ENCODE peak calls at places on chromosomes 1 and 21, in seven cellular contexts. One of them, this sample, is unnamed.

GRCh38 chr1:2628191-2628932 is 4.5 kb downstream of the MMEL1 start:
- DNase-seq in mesendoderm: no peak
- DNase-seq in IMR-90: no peak
- DNase-seq in neuronal stem cell: no peak
- DNase-seq in H9: no peak
- DNase-seq in H1: no peak
- DNase-seq in trophoblast cell: no peak
- DNase-seq in this sample: no peak

GRCh38 chr1:201675143-201675542 is 136.2 kb downstream of the NAV1 start:
- DNase-seq in mesendoderm: no peak
- DNase-seq in IMR-90: no peak
- DNase-seq in neuronal stem cell: no peak
- DNase-seq in H9: no peak
- DNase-seq in H1: no peak
- DNase-seq in trophoblast cell: no peak
- DNase-seq in this sample: peak; percentile 45

GRCh38 chr1:24735619-24736375 is 9.4 kb upstream of the CLIC4 start:
- DNase-seq in mesendoderm: peak; percentile 93
- DNase-seq in IMR-90: peak; percentile 52
- DNase-seq in neuronal stem cell: no peak
- DNase-seq in H9: no peak
- DNase-seq in H1: no peak
- DNase-seq in trophoblast cell: no peak
- DNase-seq in this sample: peak; percentile 40

GRCh38 chr1:166981589-166981988 is 6.2 kb upstream of the ILDR2 start:
- DNase-seq in mesendoderm: no peak
- DNase-seq in IMR-90: no peak
- DNase-seq in neuronal stem cell: no peak
- DNase-seq in H9: no peak
- DNase-seq in H1: no peak
- DNase-seq in trophoblast cell: no peak
- DNase-seq in this sample: no peak

GRCh38 chr1:20724364-20725188 is 6.8 kb upstream of the KIF17 start:
- DNase-seq in mesendoderm: no peak
- DNase-seq in IMR-90: no peak
- DNase-seq in neuronal stem cell: no peak
- DNase-seq in H9: peak; percentile 20
- DNase-seq in H1: no peak
- DNase-seq in trophoblast cell: no peak
- DNase-seq in this sample: no peak

GRCh38 chr1:28682840-28683239 is 14.3 kb downstream of the GMEB1 start:
- DNase-seq in mesendoderm: no peak
- DNase-seq in IMR-90: peak; percentile 31
- DNase-seq in neuronal stem cell: no peak
- DNase-seq in H9: no peak
- DNase-seq in H1: no peak
- DNase-seq in trophoblast cell: no peak
- DNase-seq in this sample: no peak

GRCh38 chr1:178126790-178127189 is 32.9 kb downstream of the RASAL2 start:
- DNase-seq in mesendoderm: peak; percentile 59
- DNase-seq in IMR-90: peak; percentile 95
- DNase-seq in neuronal stem cell: no peak
- DNase-seq in H9: no peak
- DNase-seq in H1: no peak
- DNase-seq in trophoblast cell: peak; percentile 66
- DNase-seq in this sample: peak; percentile 77

GRCh38 chr1:184082541-184082940 is 31.0 kb downstream of the TSEN15 start:
- DNase-seq in mesendoderm: no peak
- DNase-seq in IMR-90: no peak
- DNase-seq in neuronal stem cell: no peak
- DNase-seq in H9: no peak
- DNase-seq in H1: no peak
- DNase-seq in trophoblast cell: no peak
- DNase-seq in this sample: no peak

GRCh38 chr1:178935610-178936009 is 64.7 kb upstream of the ANGPTL1 start:
- DNase-seq in mesendoderm: no peak
- DNase-seq in IMR-90: no peak
- DNase-seq in neuronal stem cell: no peak
- DNase-seq in H9: no peak
- DNase-seq in H1: peak; percentile 14
- DNase-seq in trophoblast cell: no peak
- DNase-seq in this sample: no peak

GRCh38 chr1:169086603-169087455 is 19.7 kb upstream of the ATP1B1 start:
- DNase-seq in mesendoderm: peak; percentile 47
- DNase-seq in IMR-90: peak; percentile 37
- DNase-seq in neuronal stem cell: no peak
- DNase-seq in H9: no peak
- DNase-seq in H1: no peak
- DNase-seq in trophoblast cell: no peak
- DNase-seq in this sample: peak; percentile 87

GRCh38 chr1:159171688-159172501 is 480 bp downstream of the CADM3 start:
- DNase-seq in mesendoderm: peak; percentile 78
- DNase-seq in IMR-90: no peak
- DNase-seq in neuronal stem cell: peak; percentile 54
- DNase-seq in H9: peak; percentile 66
- DNase-seq in H1: peak; percentile 80
- DNase-seq in trophoblast cell: no peak
- DNase-seq in this sample: no peak

GRCh38 chr1:12549460-12550349 is 68.3 kb downstream of the DHRS3 start:
- DNase-seq in mesendoderm: no peak
- DNase-seq in IMR-90: peak; percentile 98
- DNase-seq in neuronal stem cell: peak; percentile 35
- DNase-seq in H9: no peak
- DNase-seq in H1: no peak
- DNase-seq in trophoblast cell: peak; percentile 68
- DNase-seq in this sample: peak; percentile 45

GRCh38 chr21:35779690-35780570 is 280.4 kb downstream of the SETD4 start:
- DNase-seq in mesendoderm: no peak
- DNase-seq in IMR-90: peak; percentile 91
- DNase-seq in neuronal stem cell: no peak
- DNase-seq in H9: no peak
- DNase-seq in H1: no peak
- DNase-seq in trophoblast cell: no peak
- DNase-seq in this sample: peak; percentile 43

GRCh38 chr1:201128476-201128875 is 1.5 kb upstream of the ASCL5 start:
- DNase-seq in mesendoderm: no peak
- DNase-seq in IMR-90: no peak
- DNase-seq in neuronal stem cell: no peak
- DNase-seq in H9: no peak
- DNase-seq in H1: no peak
- DNase-seq in trophoblast cell: no peak
- DNase-seq in this sample: no peak

GRCh38 chr1:15788624-15789301 is 18.7 kb downstream of the UQCRHL start:
- DNase-seq in mesendoderm: peak; percentile 58
- DNase-seq in IMR-90: peak; percentile 75
- DNase-seq in neuronal stem cell: no peak
- DNase-seq in H9: no peak
- DNase-seq in H1: no peak
- DNase-seq in trophoblast cell: peak; percentile 68
- DNase-seq in this sample: peak; percentile 78

GRCh38 chr1:15786581-15786980 is 20.9 kb downstream of the UQCRHL start:
- DNase-seq in mesendoderm: no peak
- DNase-seq in IMR-90: peak; percentile 18
- DNase-seq in neuronal stem cell: no peak
- DNase-seq in H9: no peak
- DNase-seq in H1: no peak
- DNase-seq in trophoblast cell: no peak
- DNase-seq in this sample: no peak

GRCh38 chr1:15785683-15786082 is 21.8 kb downstream of the UQCRHL start:
- DNase-seq in mesendoderm: no peak
- DNase-seq in IMR-90: no peak
- DNase-seq in neuronal stem cell: no peak
- DNase-seq in H9: no peak
- DNase-seq in H1: no peak
- DNase-seq in trophoblast cell: no peak
- DNase-seq in this sample: no peak
- H4K8ac ChIP-seq in mesendoderm: no peak overlapping the region
- H4K8ac ChIP-seq in IMR-90: no peak overlapping the region
- H4K8ac ChIP-seq in neuronal stem cell: no peak overlapping the region
- H4K8ac ChIP-seq in H9: no peak overlapping the region
- H4K8ac ChIP-seq in H1: no peak overlapping the region
- H4K8ac ChIP-seq in trophoblast cell: no peak overlapping the region
- H4K8ac ChIP-seq in this sample: no peak overlapping the region

GRCh38 chr1:56938636-56939035 is 27.2 kb downstream of the C8B start:
- DNase-seq in mesendoderm: no peak
- DNase-seq in IMR-90: no peak
- DNase-seq in neuronal stem cell: no peak
- DNase-seq in H9: no peak
- DNase-seq in H1: no peak
- DNase-seq in trophoblast cell: no peak
- DNase-seq in this sample: no peak
- H4K8ac ChIP-seq in mesendoderm: no peak overlapping the region
- H4K8ac ChIP-seq in IMR-90: no peak overlapping the region
- H4K8ac ChIP-seq in neuronal stem cell: no peak overlapping the region
- H4K8ac ChIP-seq in H9: no peak overlapping the region
- H4K8ac ChIP-seq in H1: no peak overlapping the region
- H4K8ac ChIP-seq in trophoblast cell: no peak overlapping the region
- H4K8ac ChIP-seq in this sample: no peak overlapping the region

GRCh38 chr1:40797668-40798010 is 14.1 kb downstream of the KCNQ4 start:
- DNase-seq in mesendoderm: no peak
- DNase-seq in IMR-90: no peak
- DNase-seq in neuronal stem cell: no peak
- DNase-seq in H9: no peak
- DNase-seq in H1: no peak
- DNase-seq in trophoblast cell: no peak
- DNase-seq in this sample: no peak
- H4K8ac ChIP-seq in mesendoderm: no peak overlapping the region
- H4K8ac ChIP-seq in IMR-90: no peak overlapping the region
- H4K8ac ChIP-seq in neuronal stem cell: no peak overlapping the region
- H4K8ac ChIP-seq in H9: no peak overlapping the region
- H4K8ac ChIP-seq in H1: no peak overlapping the region
- H4K8ac ChIP-seq in trophoblast cell: no peak overlapping the region
- H4K8ac ChIP-seq in this sample: no peak overlapping the region

GRCh38 chr1:16205891-16206546 is 6.4 kb downstream of the ARHGEF19 start:
- DNase-seq in mesendoderm: no peak
- DNase-seq in IMR-90: no peak
- DNase-seq in neuronal stem cell: no peak
- DNase-seq in H9: no peak
- DNase-seq in H1: no peak
- DNase-seq in trophoblast cell: no peak
- DNase-seq in this sample: no peak

GRCh38 chr1:16207318-16208269 is 4.9 kb downstream of the ARHGEF19 start:
- DNase-seq in mesendoderm: peak; percentile 67
- DNase-seq in IMR-90: no peak
- DNase-seq in neuronal stem cell: no peak
- DNase-seq in H9: peak; percentile 57
- DNase-seq in H1: peak; percentile 63
- DNase-seq in trophoblast cell: peak; percentile 45
- DNase-seq in this sample: peak; percentile 30

GRCh38 chr1:16208270-16208987 is 4.0 kb downstream of the ARHGEF19 start:
- DNase-seq in mesendoderm: no peak
- DNase-seq in IMR-90: peak; percentile 31
- DNase-seq in neuronal stem cell: no peak
- DNase-seq in H9: no peak
- DNase-seq in H1: no peak
- DNase-seq in trophoblast cell: no peak
- DNase-seq in this sample: peak; percentile 36

GRCh38 chr1:16205333-16205671 is 7.2 kb downstream of the ARHGEF19 start:
- DNase-seq in mesendoderm: no peak
- DNase-seq in IMR-90: no peak
- DNase-seq in neuronal stem cell: no peak
- DNase-seq in H9: no peak
- DNase-seq in H1: no peak
- DNase-seq in trophoblast cell: no peak
- DNase-seq in this sample: no peak

GRCh38 chr1:16206547-16207317 is 5.7 kb downstream of the ARHGEF19 start:
- DNase-seq in mesendoderm: peak; percentile 99
- DNase-seq in IMR-90: peak; percentile 98
- DNase-seq in neuronal stem cell: peak; percentile 97
- DNase-seq in H9: peak; percentile 99
- DNase-seq in H1: peak; percentile 97
- DNase-seq in trophoblast cell: peak; percentile 99
- DNase-seq in this sample: peak; percentile 99
- H4K8ac ChIP-seq in mesendoderm: no peak overlapping the region
- H4K8ac ChIP-seq in IMR-90: peak overlapping the region; percentile 96
- H4K8ac ChIP-seq in neuronal stem cell: no peak overlapping the region
- H4K8ac ChIP-seq in H9: no peak overlapping the region
- H4K8ac ChIP-seq in H1: peak overlapping the region; percentile 81
- H4K8ac ChIP-seq in trophoblast cell: peak overlapping the region; percentile 72
- H4K8ac ChIP-seq in this sample: peak overlapping the region; percentile 92

GRCh38 chr1:205477759-205478247 is 22.0 kb upstream of the BLACAT1 start:
- DNase-seq in mesendoderm: no peak
- DNase-seq in IMR-90: peak; percentile 33
- DNase-seq in neuronal stem cell: no peak
- DNase-seq in H9: no peak
- DNase-seq in H1: no peak
- DNase-seq in trophoblast cell: no peak
- DNase-seq in this sample: no peak

GRCh38 chr1:205480349-205481278 is 23.9 kb upstream of the CDK18 start:
- DNase-seq in mesendoderm: no peak
- DNase-seq in IMR-90: no peak
- DNase-seq in neuronal stem cell: no peak
- DNase-seq in H9: no peak
- DNase-seq in H1: no peak
- DNase-seq in trophoblast cell: no peak
- DNase-seq in this sample: no peak

GRCh38 chr1:205481629-205482071 is 22.8 kb upstream of the CDK18 start:
- DNase-seq in mesendoderm: no peak
- DNase-seq in IMR-90: no peak
- DNase-seq in neuronal stem cell: no peak
- DNase-seq in H9: no peak
- DNase-seq in H1: no peak
- DNase-seq in trophoblast cell: no peak
- DNase-seq in this sample: no peak

GRCh38 chr1:205483372-205483771 is 21.1 kb upstream of the CDK18 start:
- DNase-seq in mesendoderm: no peak
- DNase-seq in IMR-90: no peak
- DNase-seq in neuronal stem cell: no peak
- DNase-seq in H9: no peak
- DNase-seq in H1: no peak
- DNase-seq in trophoblast cell: no peak
- DNase-seq in this sample: no peak

GRCh38 chr1:205481279-205481617 is 23.2 kb upstream of the CDK18 start:
- DNase-seq in mesendoderm: no peak
- DNase-seq in IMR-90: no peak
- DNase-seq in neuronal stem cell: no peak
- DNase-seq in H9: no peak
- DNase-seq in H1: no peak
- DNase-seq in trophoblast cell: no peak
- DNase-seq in this sample: no peak
- H4K8ac ChIP-seq in mesendoderm: no peak overlapping the region
- H4K8ac ChIP-seq in IMR-90: no peak overlapping the region
- H4K8ac ChIP-seq in neuronal stem cell: no peak overlapping the region
- H4K8ac ChIP-seq in H9: no peak overlapping the region
- H4K8ac ChIP-seq in H1: no peak overlapping the region
- H4K8ac ChIP-seq in trophoblast cell: no peak overlapping the region
- H4K8ac ChIP-seq in this sample: no peak overlapping the region

This sample was measured in mesenchymal stem cell.